ENCODE peak calls at places on chromosomes 11 and 22, in nine cellular contexts. B is stomach; O is mammary epithelial cell; Z is lower lobe of right lung; W is esophagus muscularis mucosa; Y is endothelial cell of umbilical vein; D is H9; S is CD8-positive, alpha-beta T cell; T is upper lobe of left lung. J is an unnamed sample.

GRCh38 chr11:866481-866880 is 23.8 kb downstream of the TSPAN4 start:
- DNase-seq in B (no peak), O (no peak), Z (no peak), W (no peak), Y (no peak), D (no peak), S (no peak), T (no peak), J (no peak)

GRCh38 chr11:107139396-107139795 is 121.1 kb upstream of the GUCY1A2 start:
- DNase-seq in B (no peak), O (no peak), Z (no peak), W (no peak), Y (no peak), D (no peak), S (no peak), T (no peak), J (no peak)

GRCh38 chr22:28843633-28844032 is 39.7 kb upstream of the ZNRF3 start:
- DNase-seq in B (no peak), O (no peak), Z (no peak), W (no peak), Y (no peak), D (no peak), S (no peak), T (no peak), J (no peak)

GRCh38 chr11:22769081-22769480 is 60.5 kb downstream of the SVIP start:
- DNase-seq in B (no peak), O (peak), Z (no peak), W (no peak), Y (no peak), D (no peak), S (no peak), T (no peak), J (no peak)

GRCh38 chr11:86176165-86176884 is 68.2 kb upstream of the EED start:
- DNase-seq in B (no peak), O (peak), Z (no peak), W (no peak), Y (peak), D (no peak), S (no peak), T (no peak), J (no peak)

GRCh38 chr11:14273885-14274284 is 85.1 kb downstream of the RRAS2 start:
- DNase-seq in B (no peak), O (no peak), Z (no peak), W (no peak), Y (no peak), D (no peak), S (no peak), T (no peak), J (no peak)

GRCh38 chr11:29351301-29351873 is 665.4 kb downstream of the KCNA4 start:
- DNase-seq in B (no peak), O (no peak), Z (no peak), W (no peak), Y (no peak), D (no peak), S (no peak), T (no peak), J (no peak)

GRCh38 chr22:25829237-25829636 is 87.2 kb downstream of the MYO18B start:
- DNase-seq in B (no peak), O (peak), Z (no peak), W (no peak), Y (no peak), D (no peak), S (no peak), T (no peak), J (no peak)

GRCh38 chr11:67264260-67264659 is 2.0 kb upstream of the GRK2 start:
- DNase-seq in B (no peak), O (no peak), Z (no peak), W (no peak), Y (no peak), D (no peak), S (no peak), T (no peak), J (no peak)

GRCh38 chr22:35593885-35594470 is 23.2 kb downstream of the MB start:
- DNase-seq in B (no peak), O (no peak), Z (no peak), W (no peak), Y (no peak), D (no peak), S (no peak), T (no peak), J (no peak)

GRCh38 chr11:116445108-116446047 is 327.4 kb downstream of the BUD13 start:
- DNase-seq in B (no peak), O (no peak), Z (no peak), W (no peak), Y (no peak), D (peak), S (no peak), T (no peak), J (no peak)

GRCh38 chr11:65506770-65507485 is 8.1 kb downstream of the MALAT1 start:
- DNase-seq in B (peak), O (no peak), Z (no peak), W (no peak), Y (peak), D (peak), S (peak), T (peak), J (peak)

GRCh38 chr11:46719048-46719542 is at the start of gene F2:
- DNase-seq in B (no peak), O (no peak), Z (no peak), W (no peak), Y (no peak), D (no peak), S (no peak), T (no peak), J (no peak)

GRCh38 chr22:42734406-42734805 is 13.7 kb upstream of the A4GALT start:
- DNase-seq in B (no peak), O (no peak), Z (no peak), W (no peak), Y (no peak), D (no peak), S (no peak), T (no peak), J (no peak)

GRCh38 chr11:95349345-95349942 is 118.4 kb upstream of the SESN3 start:
- DNase-seq in B (no peak), O (no peak), Z (no peak), W (no peak), Y (no peak), D (no peak), S (no peak), T (no peak), J (no peak)

GRCh38 chr11:95354304-95354703 is 123.3 kb upstream of the SESN3 start:
- DNase-seq in B (no peak), O (no peak), Z (no peak), W (no peak), Y (no peak), D (no peak), S (no peak), T (no peak), J (no peak)

GRCh38 chr11:95358516-95359322 is 127.7 kb upstream of the SESN3 start:
- DNase-seq in B (no peak), O (no peak), Z (no peak), W (no peak), Y (no peak), D (no peak), S (no peak), T (no peak), J (no peak)

GRCh38 chr11:95352733-95353346 is 121.8 kb upstream of the SESN3 start:
- DNase-seq in B (no peak), O (no peak), Z (no peak), W (no peak), Y (no peak), D (no peak), S (no peak), T (no peak), J (no peak)
- H3K27ac ChIP-seq in B (no peak), O (no peak), Z (no peak), W (no peak), Y (no peak), D (no peak), S (no peak), T (no peak), J (no peak)

DNA sequence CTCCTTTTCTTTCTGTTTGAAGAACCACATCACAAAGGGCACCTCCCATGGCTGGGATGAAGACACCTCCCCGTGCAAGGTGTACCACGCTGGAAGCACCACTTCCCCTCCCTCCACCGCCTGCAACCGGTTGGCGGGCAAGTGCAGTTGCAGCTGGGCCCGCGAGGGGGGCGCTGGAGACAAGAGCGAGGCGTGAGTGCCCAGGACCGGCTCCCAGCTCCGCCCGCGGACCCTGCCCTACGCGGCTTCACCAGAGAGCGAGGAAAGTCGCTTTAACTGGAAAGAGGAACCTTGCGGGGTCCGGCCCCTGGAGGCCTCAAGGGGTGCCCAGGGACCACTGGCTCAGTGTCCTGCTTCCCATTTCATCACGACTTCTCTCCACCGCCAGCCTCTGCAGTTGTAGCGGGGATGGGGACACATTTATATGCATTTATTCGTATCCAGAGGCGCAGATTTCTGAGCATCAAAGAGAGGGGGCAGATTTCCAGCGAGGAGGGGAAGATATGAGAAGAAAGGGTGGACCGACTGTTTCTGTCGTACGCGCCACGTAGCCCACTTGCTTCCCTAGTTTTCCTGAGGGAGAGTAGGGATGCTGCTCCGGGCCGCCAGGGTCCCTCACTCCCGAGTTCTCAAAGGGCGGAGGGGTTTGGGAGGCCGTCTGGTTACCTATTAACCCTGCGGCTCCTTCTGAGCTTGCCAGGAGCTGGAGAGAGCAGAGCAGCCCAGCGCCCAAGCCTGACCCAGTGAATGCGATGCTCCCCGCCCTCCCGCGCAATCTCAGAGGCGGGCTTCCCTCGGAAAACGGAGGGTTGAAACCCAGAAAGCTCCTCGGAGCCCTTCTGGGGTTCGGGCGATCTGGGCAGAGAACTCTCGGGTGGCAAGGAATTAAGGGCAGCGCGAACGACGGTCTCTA is 3.5 kb downstream of the ESAM start:
- DNase-seq in B (peak), O (peak), Z (peak), W (peak), Y (peak), D (peak), S (peak), T (peak), J (peak)
- TF ChIP-seq CTCF in B (peak), O (peak), Z (peak), W (peak), Y (peak), D (peak), S (peak), T (peak), J (peak)

GRCh38 chr22:44658371-44658953 is 43.5 kb upstream of the PRR5 start:
- DNase-seq in B (no peak), O (no peak), Z (peak), W (peak), Y (peak), D (peak), S (no peak), T (no peak), J (no peak)
- H3K27ac ChIP-seq in B (peak), O (no peak), Z (no peak), W (peak), Y (no peak), D (no peak), S (no peak), T (peak), J (no peak)

GRCh38 chr11:44565746-44566558 is 489 bp downstream of the CD82 start:
- DNase-seq in B (no peak), O (no peak), Z (peak), W (no peak), Y (no peak), D (peak), S (no peak), T (peak), J (peak)
- TF ChIP-seq CTCF in B (no peak), O (no peak), Z (no peak), W (no peak), Y (no peak), D (no peak), S (no peak), T (no peak), J (no peak)

GRCh38 chr11:12771875-12772274 is 97.7 kb downstream of the TEAD1 start:
- DNase-seq in B (no peak), O (peak), Z (no peak), W (no peak), Y (no peak), D (no peak), S (no peak), T (no peak), J (no peak)
- H3K27ac ChIP-seq in B (no peak), O (peak), Z (no peak), W (no peak), Y (no peak), D (no peak), S (no peak), T (no peak), J (no peak)

DNA sequence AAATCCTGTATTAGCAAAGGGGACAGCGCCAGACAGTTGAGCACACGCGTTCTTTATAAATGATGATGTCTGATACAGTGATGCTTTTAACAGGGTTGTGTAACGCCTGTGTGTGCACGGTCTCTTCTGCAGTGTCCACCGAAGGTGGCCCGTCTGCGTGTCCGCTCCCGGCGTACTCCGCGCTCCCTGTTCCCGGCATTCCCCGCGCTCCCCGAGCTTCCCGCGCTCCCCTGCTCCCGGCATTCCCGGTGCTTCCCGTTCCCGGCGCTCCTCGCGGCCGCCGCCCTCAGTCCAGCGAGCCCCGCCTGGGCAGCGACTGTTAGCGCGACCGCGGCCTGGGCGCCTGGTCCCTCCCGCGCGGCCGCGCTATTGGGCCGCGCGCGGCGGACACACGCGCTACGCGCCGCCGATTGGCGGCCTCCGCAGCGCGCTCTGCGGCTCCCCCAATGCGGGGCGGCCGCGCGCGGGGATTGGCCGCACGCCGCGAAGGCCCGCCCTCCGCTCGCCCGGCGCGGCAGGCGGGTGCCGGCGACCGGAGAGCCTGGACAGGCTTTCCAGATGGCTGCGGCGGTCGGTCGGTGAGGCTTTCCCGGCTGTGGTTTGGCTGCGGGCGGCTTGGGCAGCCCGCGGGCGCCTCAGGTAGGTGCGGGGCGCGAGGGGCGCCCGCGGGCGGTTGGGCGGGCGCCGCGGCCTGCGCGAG is at the start of gene DGCR8:
- DNase-seq in B (peak), O (peak), Z (peak), W (peak), Y (peak), D (peak), S (peak), T (peak), J (peak)
- TF ChIP-seq CTCF in B (no peak), O (no peak), Z (no peak), W (peak), Y (no peak), D (no peak), S (no peak), T (no peak), J (no peak)

GRCh38 chr11:16890442-16890841 is 123.8 kb downstream of the PLEKHA7 start:
- DNase-seq in B (no peak), O (no peak), Z (no peak), W (no peak), Y (no peak), D (no peak), S (no peak), T (no peak), J (no peak)
- H3K27ac ChIP-seq in B (no peak), O (no peak), Z (no peak), W (no peak), Y (no peak), D (no peak), S (no peak), T (no peak), J (no peak)

GRCh38 chr22:40441761-40442364 is 71.5 kb downstream of the SGSM3 start:
- DNase-seq in B (no peak), O (no peak), Z (no peak), W (no peak), Y (no peak), D (no peak), S (no peak), T (no peak), J (no peak)
- TF ChIP-seq CTCF in B (no peak), O (no peak), Z (no peak), W (no peak), Y (no peak), D (no peak), S (no peak), T (no peak), J (no peak)

J was measured in OCI-LY7.